ENCODE peak calls at places on chromosomes 1 and 21, in five cellular contexts. One of them, this sample, is unnamed.

GRCh38 chr21:45534591-45535331 is 7.5 kb downstream of the SLC19A1 start:
- DNase-seq in astrocyte of the spinal cord: no peak
- DNase-seq in breast epithelium: no peak
- DNase-seq in brain microvascular endothelial cell: no peak
- DNase-seq in tibial artery: peak; percentile 66
- DNase-seq in this sample: no peak

GRCh38 chr21:41570791-41571355 is 62.9 kb upstream of the TMPRSS2 start:
- DNase-seq in astrocyte of the spinal cord: no peak
- DNase-seq in breast epithelium: no peak
- DNase-seq in brain microvascular endothelial cell: no peak
- DNase-seq in tibial artery: no peak
- DNase-seq in this sample: peak; percentile 67

GRCh38 chr1:208980590-208980989 is 602.9 kb upstream of the CAMK1G start:
- DNase-seq in astrocyte of the spinal cord: no peak
- DNase-seq in breast epithelium: no peak
- DNase-seq in brain microvascular endothelial cell: no peak
- DNase-seq in tibial artery: no peak
- DNase-seq in this sample: no peak

GRCh38 chr1:221606216-221606615 is 135.7 kb downstream of the DUSP10 start:
- DNase-seq in astrocyte of the spinal cord: no peak
- DNase-seq in breast epithelium: no peak
- DNase-seq in brain microvascular endothelial cell: no peak
- DNase-seq in tibial artery: no peak
- DNase-seq in this sample: no peak

GRCh38 chr1:2204384-2205190 is 10.0 kb upstream of the FAAP20 start:
- DNase-seq in astrocyte of the spinal cord: peak; percentile 71
- DNase-seq in breast epithelium: no peak
- DNase-seq in brain microvascular endothelial cell: no peak
- DNase-seq in tibial artery: peak; percentile 95
- DNase-seq in this sample: no peak

GRCh38 chr1:178533547-178533946 is 20.6 kb downstream of the TEX35 start:
- DNase-seq in astrocyte of the spinal cord: no peak
- DNase-seq in breast epithelium: no peak
- DNase-seq in brain microvascular endothelial cell: no peak
- DNase-seq in tibial artery: no peak
- DNase-seq in this sample: no peak

GRCh38 chr1:18380288-18380687 is 100.4 kb upstream of the KLHDC7A start:
- DNase-seq in astrocyte of the spinal cord: no peak
- DNase-seq in breast epithelium: no peak
- DNase-seq in brain microvascular endothelial cell: no peak
- DNase-seq in tibial artery: no peak
- DNase-seq in this sample: no peak

GRCh38 chr1:41925712-41926111 is 7.0 kb upstream of the HIVEP3 start:
- DNase-seq in astrocyte of the spinal cord: peak; percentile 12
- DNase-seq in breast epithelium: no peak
- DNase-seq in brain microvascular endothelial cell: no peak
- DNase-seq in tibial artery: no peak
- DNase-seq in this sample: no peak

GRCh38 chr1:109499661-109500536 is 6.0 kb downstream of the CYB561D1 start:
- DNase-seq in astrocyte of the spinal cord: peak; percentile 52
- DNase-seq in breast epithelium: no peak
- DNase-seq in brain microvascular endothelial cell: peak; percentile 26
- DNase-seq in tibial artery: no peak
- DNase-seq in this sample: no peak
- TF ChIP-seq CTCF in astrocyte of the spinal cord: peak; percentile 55
- TF ChIP-seq CTCF in breast epithelium: no peak
- TF ChIP-seq CTCF in brain microvascular endothelial cell: peak; percentile 70
- TF ChIP-seq CTCF in tibial artery: peak; percentile 28
- TF ChIP-seq CTCF in this sample: peak; percentile 66

DNA sequence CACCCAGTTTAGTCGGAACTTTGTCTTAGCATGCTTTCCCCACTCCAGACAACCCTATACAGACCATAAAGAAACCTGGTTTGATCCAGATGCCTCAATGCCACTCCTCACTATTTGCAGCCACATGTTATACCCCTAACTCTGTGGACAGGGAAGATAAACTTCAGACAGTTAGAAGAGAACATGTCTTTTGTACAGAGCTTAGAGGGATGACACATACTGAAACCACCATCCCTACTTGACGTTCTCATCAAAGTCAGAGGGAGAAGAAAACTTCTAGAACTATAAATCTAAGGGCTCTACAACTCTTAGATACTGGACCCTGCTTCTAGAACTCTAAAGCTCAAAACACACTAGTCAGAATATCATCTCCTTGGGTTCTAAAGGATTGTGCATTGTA is 3.7 kb downstream of the SYT6 start:
- DNase-seq in astrocyte of the spinal cord: no peak
- DNase-seq in breast epithelium: no peak
- DNase-seq in brain microvascular endothelial cell: no peak
- DNase-seq in tibial artery: no peak
- DNase-seq in this sample: no peak
- H3K4me3 ChIP-seq in astrocyte of the spinal cord: no peak overlapping the region
- H3K4me3 ChIP-seq in breast epithelium: no peak overlapping the region
- H3K4me3 ChIP-seq in brain microvascular endothelial cell: no peak overlapping the region
- H3K4me3 ChIP-seq in tibial artery: no peak overlapping the region
- H3K4me3 ChIP-seq in this sample: no peak overlapping the region

DNA sequence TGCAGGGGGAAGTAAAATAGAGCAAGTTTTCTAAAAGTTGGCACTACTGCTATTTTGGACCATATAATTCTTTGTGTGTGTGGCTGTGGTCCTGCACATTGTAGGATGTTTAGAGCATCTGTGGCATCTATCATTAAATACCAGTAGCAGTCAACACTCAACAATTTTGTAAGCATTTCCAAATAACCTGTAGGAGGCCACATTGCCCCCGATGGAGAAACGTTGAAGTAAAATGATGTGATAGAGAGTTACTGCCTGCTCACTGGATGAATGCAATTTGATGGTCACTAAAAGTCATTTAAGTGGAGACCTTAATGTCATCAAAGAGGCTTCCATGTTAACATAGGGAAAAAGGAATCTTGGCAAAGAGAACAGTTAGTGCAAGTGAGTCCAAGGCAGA is 560.8 kb downstream of the NEGR1 start:
- DNase-seq in astrocyte of the spinal cord: no peak
- DNase-seq in breast epithelium: no peak
- DNase-seq in brain microvascular endothelial cell: no peak
- DNase-seq in tibial artery: no peak
- DNase-seq in this sample: no peak
- TF ChIP-seq CTCF in astrocyte of the spinal cord: no peak
- TF ChIP-seq CTCF in breast epithelium: no peak
- TF ChIP-seq CTCF in brain microvascular endothelial cell: no peak
- TF ChIP-seq CTCF in tibial artery: no peak
- TF ChIP-seq CTCF in this sample: no peak

GRCh38 chr21:29174607-29175013 is 44.2 kb downstream of the MAP3K7CL start:
- DNase-seq in astrocyte of the spinal cord: no peak
- DNase-seq in breast epithelium: no peak
- DNase-seq in brain microvascular endothelial cell: no peak
- DNase-seq in tibial artery: no peak
- DNase-seq in this sample: no peak
- H3K4me3 ChIP-seq in astrocyte of the spinal cord: no peak overlapping the region
- H3K4me3 ChIP-seq in breast epithelium: no peak overlapping the region
- H3K4me3 ChIP-seq in brain microvascular endothelial cell: no peak overlapping the region
- H3K4me3 ChIP-seq in tibial artery: peak overlapping the region; percentile 34
- H3K4me3 ChIP-seq in this sample: no peak overlapping the region

GRCh38 chr1:151189638-151190445 is at the start of gene VPS72:
- DNase-seq in astrocyte of the spinal cord: peak; percentile 90
- DNase-seq in breast epithelium: peak; percentile 79
- DNase-seq in brain microvascular endothelial cell: peak; percentile 90
- DNase-seq in tibial artery: peak; percentile 90
- DNase-seq in this sample: peak; percentile 69
- TF ChIP-seq CTCF in astrocyte of the spinal cord: no peak
- TF ChIP-seq CTCF in breast epithelium: peak; percentile 59
- TF ChIP-seq CTCF in brain microvascular endothelial cell: no peak
- TF ChIP-seq CTCF in tibial artery: no peak
- TF ChIP-seq CTCF in this sample: no peak

GRCh38 chr21:43811262-43812105 is 22.1 kb downstream of the RRP1 start:
- DNase-seq in astrocyte of the spinal cord: no peak
- DNase-seq in breast epithelium: no peak
- DNase-seq in brain microvascular endothelial cell: no peak
- DNase-seq in tibial artery: no peak
- DNase-seq in this sample: no peak
- H3K4me3 ChIP-seq in astrocyte of the spinal cord: no peak overlapping the region
- H3K4me3 ChIP-seq in breast epithelium: peak overlapping the region; percentile 19
- H3K4me3 ChIP-seq in brain microvascular endothelial cell: no peak overlapping the region
- H3K4me3 ChIP-seq in tibial artery: peak overlapping the region; percentile 32
- H3K4me3 ChIP-seq in this sample: no peak overlapping the region

GRCh38 chr1:13517193-13517812 is 3.5 kb upstream of the LRRC38 start:
- DNase-seq in astrocyte of the spinal cord: no peak
- DNase-seq in breast epithelium: no peak
- DNase-seq in brain microvascular endothelial cell: no peak
- DNase-seq in tibial artery: no peak
- DNase-seq in this sample: no peak
- TF ChIP-seq CTCF in astrocyte of the spinal cord: peak; percentile 21
- TF ChIP-seq CTCF in breast epithelium: no peak
- TF ChIP-seq CTCF in brain microvascular endothelial cell: no peak
- TF ChIP-seq CTCF in tibial artery: no peak
- TF ChIP-seq CTCF in this sample: peak; percentile 77

This sample was measured in GM12864.